ENCODE peak calls at places on chromosomes 16 and 17, in four cellular contexts. V, E, D and Z are unnamed samples.

GRCh38 chr17:33950061-33950460 is 305.0 kb upstream of the CCL2 start:
- DNase-seq in E (no peak), V (no peak), D (no peak), Z (no peak)

GRCh38 chr17:43784628-43785101 is 4.4 kb downstream of the CFAP97D1 start:
- DNase-seq in E (no peak), V (no peak), D (no peak), Z (no peak)

GRCh38 chr16:88417684-88418476 is 35.1 kb downstream of the ZNF469 start:
- DNase-seq in V (no peak), D (no peak), E (no peak), Z (no peak)

GRCh38 chr17:79615926-79616325 is 5.1 kb upstream of the RBFOX3 start:
- DNase-seq in D (no peak), E (peak; percentile 35), V (no peak), Z (no peak)

GRCh38 chr17:71412803-71413202 is 708.0 kb upstream of the SOX9 start:
- DNase-seq in V (no peak), D (no peak), E (no peak), Z (no peak)

GRCh38 chr17:55659661-55660060 is 63.0 kb downstream of the TMEM100 start:
- DNase-seq in V (no peak), D (no peak), E (no peak), Z (no peak)

GRCh38 chr16:11393861-11394592 is 48.8 kb downstream of the RMI2 start:
- DNase-seq in D (no peak), V (no peak), E (peak; percentile 45), Z (no peak)

GRCh38 chr17:44069974-44070454 is 521 bp upstream of the G6PC3 start:
- DNase-seq in V (no peak), E (no peak), D (no peak), Z (no peak)

GRCh38 chr16:66248096-66248495 is 118.4 kb upstream of the CDH5 start:
- DNase-seq in V (peak; percentile 86), E (peak; percentile 83), D (no peak), Z (no peak)

GRCh38 chr17:39923836-39924690 is 3.3 kb downstream of the ORMDL3 start:
- DNase-seq in V (no peak), D (peak; percentile 51), E (no peak), Z (no peak)

GRCh38 chr17:50480142-50480764 is 1.6 kb downstream of the RSAD1 start:
- DNase-seq in V (no peak), D (no peak), E (no peak), Z (no peak)

GRCh38 chr16:58046936-58047335 is 21.4 kb downstream of the MMP15 start:
- DNase-seq in D (no peak), V (no peak), E (no peak), Z (peak; percentile 66)

GRCh38 chr16:47732122-47732805 is 271.1 kb downstream of the PHKB start:
- DNase-seq in D (no peak), E (no peak), V (no peak), Z (no peak)

GRCh38 chr17:58352843-58353719 is 1.1 kb upstream of the SUPT4H1 start:
- DNase-seq in E (peak; percentile 75), V (peak; percentile 82), D (peak; percentile 81), Z (peak; percentile 43)

GRCh38 chr17:20266806-20267458 is 200.4 kb downstream of the LGALS9B start:
- DNase-seq in D (no peak), V (no peak), E (no peak), Z (no peak)

GRCh38 chr16:24950275-24950674 is 64.9 kb downstream of the ARHGAP17 start:
- DNase-seq in V (no peak), D (no peak), E (no peak), Z (peak; percentile 32)

GRCh38 chr16:88585269-88585668 is 15.1 kb downstream of the ZC3H18 start:
- DNase-seq in V (no peak), D (no peak), E (no peak), Z (no peak)

GRCh38 chr16:27676807-27677206 is 126.9 kb downstream of the KATNIP start:
- DNase-seq in E (no peak), D (no peak), V (no peak), Z (no peak)

GRCh38 chr17:28950752-28951427 is 428 bp downstream of the PHF12 start:
- DNase-seq in D (no peak), E (no peak), V (no peak), Z (no peak)

GRCh38 chr16:84665359-84665758 is 17.0 kb downstream of the KLHL36 start:
- DNase-seq in E (no peak), V (no peak), D (no peak), Z (peak; percentile 86)

GRCh38 chr17:27284811-27285415 is 9.0 kb upstream of the WSB1 start:
- DNase-seq in D (no peak), V (no peak), E (no peak), Z (no peak)

GRCh38 chr16:58280846-58281301 is 14.0 kb downstream of the PRSS54 start:
- DNase-seq in V (no peak), E (no peak), D (no peak), Z (no peak)

GRCh38 chr16:20904507-20905079 is 4.0 kb downstream of the LYRM1 start:
- DNase-seq in E (no peak), D (no peak), V (no peak), Z (peak; percentile 49)

GRCh38 chr16:8567355-8568230 is 22.7 kb downstream of the TMEM114 start:
- DNase-seq in D (peak; percentile 96), V (peak; percentile 84), E (peak; percentile 86), Z (peak; percentile 83)

GRCh38 chr17:72338847-72339790 is 218.3 kb downstream of the SOX9 start:
- DNase-seq in V (no peak), E (peak; percentile 80), D (no peak), Z (peak; percentile 69)

GRCh38 chr17:38870259-38871165 is 654 bp downstream of the LASP1 start:
- DNase-seq in E (peak; percentile 90), V (peak; percentile 91), D (peak; percentile 76), Z (peak; percentile 83)

GRCh38 chr17:28018439-28019070 is 23.9 kb upstream of the NLK start:
- DNase-seq in V (no peak), D (no peak), E (no peak), Z (no peak)

GRCh38 chr16:86697715-86698114 is 119.4 kb downstream of the FOXL1 start:
- DNase-seq in E (no peak), D (no peak), V (no peak), Z (no peak)

GRCh38 chr17:46045639-46046038 is 46.6 kb downstream of the STH start:
- DNase-seq in V (no peak), D (no peak), E (no peak), Z (no peak)

GRCh38 chr17:80566054-80566400 is 21.4 kb downstream of the RPTOR start:
- DNase-seq in D (no peak), E (no peak), V (no peak), Z (no peak)

GRCh38 chr17:69473801-69474170 is 59.3 kb downstream of the MAP2K6 start:
- DNase-seq in E (no peak), V (no peak), D (no peak), Z (no peak)

GRCh38 chr16:27386674-27387073 is 15.3 kb upstream of the IL21R start:
- DNase-seq in E (no peak), D (no peak), V (no peak), Z (no peak)

GRCh38 chr17:48335858-48336500 is 94.0 kb downstream of the SKAP1 start:
- DNase-seq in D (peak; percentile 51), V (no peak), E (no peak), Z (peak; percentile 61)

GRCh38 chr17:73387746-73388577 is 76.2 kb upstream of the CDC42EP4 start:
- DNase-seq in D (no peak), E (peak; percentile 70), V (no peak), Z (no peak)

GRCh38 chr16:82979406-82980111 is 352.8 kb downstream of the CDH13 start:
- DNase-seq in E (no peak), V (no peak), D (no peak), Z (peak; percentile 13)

GRCh38 chr16:8720080-8720966 is 45.9 kb downstream of the ABAT start:
- DNase-seq in V (no peak), D (peak; percentile 65), E (no peak), Z (peak; percentile 12)

GRCh38 chr17:37107406-37108083 is 158.8 kb downstream of the AATF start:
- DNase-seq in D (no peak), V (no peak), E (peak; percentile 81), Z (peak; percentile 11)

GRCh38 chr17:43832168-43832975 is 574 bp downstream of the MPP3 start:
- DNase-seq in D (peak; percentile 57), V (peak; percentile 77), E (peak; percentile 92), Z (peak; percentile 43)

GRCh38 chr17:59533694-59534093 is 31.7 kb upstream of the DHX40 start:
- DNase-seq in D (no peak), V (no peak), E (no peak), Z (no peak)
- H3K4me1 ChIP-seq in D (no peaks in the 10 kb centered on the region), V (no peaks in the 10 kb centered on the region), E (no peaks in the 10 kb centered on the region), Z (no peaks in the 10 kb centered on the region)

DNA sequence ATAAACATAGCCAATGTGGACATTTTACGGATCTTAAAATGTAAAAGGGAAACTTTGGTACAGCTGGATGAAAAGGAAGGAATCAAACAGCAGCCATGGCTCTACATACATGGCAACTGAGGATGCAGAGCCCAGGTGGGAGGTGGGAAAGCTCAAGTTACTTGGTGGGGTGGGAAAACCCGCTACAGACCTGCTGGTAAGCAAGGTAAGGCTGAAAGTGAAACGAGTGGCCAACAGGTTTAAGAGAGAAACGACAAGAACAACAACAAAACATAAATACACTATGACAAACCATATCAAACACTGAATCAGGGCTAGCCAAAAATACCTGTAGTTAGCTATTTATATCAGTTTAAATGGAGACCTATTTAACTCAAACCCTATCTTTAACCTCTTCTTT is 185.3 kb downstream of the CEP112 start:
- DNase-seq in V (no peak), D (no peak), E (no peak), Z (no peak)
- H3K4me1 ChIP-seq in V (no peaks in the 10 kb centered on the region), D (no peaks in the 10 kb centered on the region), E (no peaks in the 10 kb centered on the region), Z (no peaks in the 10 kb centered on the region)

DNA sequence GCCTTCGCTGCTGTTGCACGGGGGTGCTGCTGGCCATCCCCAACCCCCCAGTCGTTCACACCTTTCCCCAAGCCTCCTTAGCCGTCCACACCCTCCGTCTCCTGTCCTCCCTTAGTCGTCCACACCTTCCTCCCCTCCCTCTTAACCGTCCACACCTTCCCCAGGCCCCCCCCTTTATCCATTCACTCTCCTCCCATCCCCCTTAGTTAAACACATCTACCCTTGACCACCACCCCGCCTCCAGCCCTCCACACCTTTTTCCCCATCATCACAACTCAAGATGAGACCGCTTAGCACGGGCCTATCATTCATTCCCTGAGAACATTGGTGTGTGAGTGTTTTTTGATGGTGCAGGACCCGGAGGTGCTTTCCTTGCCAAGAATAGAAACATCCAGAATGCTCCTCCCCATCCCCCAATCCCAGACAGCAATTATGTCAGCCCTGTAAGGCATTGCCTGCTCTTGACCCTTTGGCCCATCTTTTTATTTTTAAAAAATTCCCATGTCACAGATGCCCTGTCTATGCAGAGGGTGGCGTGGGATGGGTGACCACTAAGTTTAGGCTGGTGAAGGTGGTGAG is 1.4 kb downstream of the TENT4B start:
- DNase-seq in D (no peak), V (no peak), E (no peak), Z (no peak)
- H3K4me1 ChIP-seq in D (peaks cover 16% of the 10 kb centered on the region), V (peaks cover 44% of the 10 kb centered on the region), E (no peaks in the 10 kb centered on the region), Z (peaks cover 2% of the 10 kb centered on the region)

GRCh38 chr17:61410555-61411089 is 11.0 kb downstream of the TBX2 start:
- DNase-seq in D (peak; percentile 89), E (peak; percentile 94), V (peak; percentile 92), Z (peak; percentile 53)
- H3K4me1 ChIP-seq in D (peaks cover 6% of the 10 kb centered on the region), E (no peaks in the 10 kb centered on the region), V (peaks cover 67% of the 10 kb centered on the region), Z (no peaks in the 10 kb centered on the region)